ENCODE peak calls at places on chromosomes 16 and 17, in seven cellular contexts. R is mesothelial cell of epicardium, O is activated B cell treated with CpG ODN at 0.5 μM for 24 hours, H is upper lobe of right lung, F is lower leg skin, I is progenitor cell of endocrine pancreas, Z is tibial nerve. N is an unnamed sample.

GRCh38 chr17:79819534-79820276 is 19.5 kb downstream of the CBX4 start:
- DNase-seq in R (no peak), O (no peak), H (no peak), F (no peak), I (no peak), Z (no peak), N (no peak)

GRCh38 chr17:80922580-80923160 is 69.0 kb upstream of the CHMP6 start:
- DNase-seq in R (no peak), O (no peak), H (peak), F (no peak), I (no peak), Z (no peak), N (no peak)

GRCh38 chr17:64129765-64130558 is at the start of gene ERN1:
- DNase-seq in R (peak), O (peak), H (peak), F (peak), I (peak), Z (peak), N (peak)

GRCh38 chr17:3647769-3648540 is 11.4 kb downstream of the CTNS start:
- DNase-seq in R (no peak), O (no peak), H (no peak), F (no peak), I (peak), Z (no peak), N (peak)

GRCh38 chr17:27473748-27474609 is 17.7 kb downstream of the KSR1 start:
- DNase-seq in R (no peak), O (no peak), H (peak), F (no peak), I (no peak), Z (no peak), N (peak)

GRCh38 chr17:43695968-43696865 is 34.5 kb upstream of the MEOX1 start:
- DNase-seq in R (no peak), O (no peak), H (no peak), F (no peak), I (no peak), Z (no peak), N (no peak)

GRCh38 chr16:20918486-20919239 is 18.1 kb downstream of the LYRM1 start:
- DNase-seq in R (no peak), O (no peak), H (peak), F (peak), I (no peak), Z (peak), N (peak)

GRCh38 chr16:28554634-28555423 is 1.1 kb downstream of the SGF29 start:
- DNase-seq in R (no peak), O (no peak), H (no peak), F (no peak), I (no peak), Z (no peak), N (no peak)

GRCh38 chr17:65633988-65634387 is 72.5 kb upstream of the AXIN2 start:
- DNase-seq in R (no peak), O (no peak), H (no peak), F (no peak), I (no peak), Z (no peak), N (no peak)

GRCh38 chr16:55499951-55500350 is 8.9 kb upstream of the LPCAT2 start:
- DNase-seq in R (no peak), O (no peak), H (no peak), F (peak), I (no peak), Z (no peak), N (peak)

GRCh38 chr17:17422217-17422610 is 54.6 kb upstream of the MED9 start:
- DNase-seq in R (no peak), O (no peak), H (peak), F (no peak), I (no peak), Z (no peak), N (no peak)

GRCh38 chr17:82745524-82745923 is 6.3 kb upstream of the TBCD start:
- DNase-seq in R (no peak), O (no peak), H (no peak), F (no peak), I (no peak), Z (no peak), N (no peak)

GRCh38 chr17:80101946-80102706 is 745 bp downstream of the GAA start:
- DNase-seq in R (no peak), O (no peak), H (peak), F (peak), I (no peak), Z (no peak), N (peak)

GRCh38 chr17:80071116-80071980 is 30.0 kb upstream of the GAA start:
- DNase-seq in R (no peak), O (no peak), H (no peak), F (no peak), I (no peak), Z (peak), N (no peak)

GRCh38 chr17:3316836-3317235 is 18.7 kb upstream of the OR3A1 start:
- DNase-seq in R (no peak), O (no peak), H (no peak), F (no peak), I (no peak), Z (no peak), N (no peak)

GRCh38 chr17:7853693-7854043 is 1.2 kb upstream of the TMEM88 start:
- DNase-seq in R (no peak), O (no peak), H (no peak), F (no peak), I (no peak), Z (no peak), N (no peak)

GRCh38 chr17:29140631-29141483 is 39.3 kb downstream of the MYO18A start:
- DNase-seq in R (no peak), O (peak), H (no peak), F (no peak), I (no peak), Z (no peak), N (peak)

GRCh38 chr17:29141484-29141835 is 38.7 kb downstream of the MYO18A start:
- DNase-seq in R (no peak), O (no peak), H (no peak), F (no peak), I (no peak), Z (no peak), N (peak)

GRCh38 chr17:29145289-29146058 is 34.7 kb downstream of the MYO18A start:
- DNase-seq in R (no peak), O (peak), H (peak), F (no peak), I (no peak), Z (no peak), N (peak)

GRCh38 chr17:29146369-29146972 is 33.7 kb downstream of the MYO18A start:
- DNase-seq in R (no peak), O (no peak), H (no peak), F (no peak), I (no peak), Z (no peak), N (peak)

GRCh38 chr17:29143894-29144293 is 36.3 kb downstream of the MYO18A start:
- DNase-seq in R (no peak), O (no peak), H (no peak), F (no peak), I (no peak), Z (no peak), N (peak)
- TF ChIP-seq CTCF in R (peak), O (no peak), H (peak), F (no peak), I (peak), Z (no peak), N (peak)

GRCh38 chr16:30152517-30152916 is 29.5 kb upstream of the MAPK3 start:
- DNase-seq in R (no peak), O (no peak), H (no peak), F (no peak), I (no peak), Z (no peak), N (no peak)
- TF ChIP-seq CTCF in R (no peak), O (no peak), H (no peak), F (no peak), I (no peak), Z (no peak), N (no peak)

DNA sequence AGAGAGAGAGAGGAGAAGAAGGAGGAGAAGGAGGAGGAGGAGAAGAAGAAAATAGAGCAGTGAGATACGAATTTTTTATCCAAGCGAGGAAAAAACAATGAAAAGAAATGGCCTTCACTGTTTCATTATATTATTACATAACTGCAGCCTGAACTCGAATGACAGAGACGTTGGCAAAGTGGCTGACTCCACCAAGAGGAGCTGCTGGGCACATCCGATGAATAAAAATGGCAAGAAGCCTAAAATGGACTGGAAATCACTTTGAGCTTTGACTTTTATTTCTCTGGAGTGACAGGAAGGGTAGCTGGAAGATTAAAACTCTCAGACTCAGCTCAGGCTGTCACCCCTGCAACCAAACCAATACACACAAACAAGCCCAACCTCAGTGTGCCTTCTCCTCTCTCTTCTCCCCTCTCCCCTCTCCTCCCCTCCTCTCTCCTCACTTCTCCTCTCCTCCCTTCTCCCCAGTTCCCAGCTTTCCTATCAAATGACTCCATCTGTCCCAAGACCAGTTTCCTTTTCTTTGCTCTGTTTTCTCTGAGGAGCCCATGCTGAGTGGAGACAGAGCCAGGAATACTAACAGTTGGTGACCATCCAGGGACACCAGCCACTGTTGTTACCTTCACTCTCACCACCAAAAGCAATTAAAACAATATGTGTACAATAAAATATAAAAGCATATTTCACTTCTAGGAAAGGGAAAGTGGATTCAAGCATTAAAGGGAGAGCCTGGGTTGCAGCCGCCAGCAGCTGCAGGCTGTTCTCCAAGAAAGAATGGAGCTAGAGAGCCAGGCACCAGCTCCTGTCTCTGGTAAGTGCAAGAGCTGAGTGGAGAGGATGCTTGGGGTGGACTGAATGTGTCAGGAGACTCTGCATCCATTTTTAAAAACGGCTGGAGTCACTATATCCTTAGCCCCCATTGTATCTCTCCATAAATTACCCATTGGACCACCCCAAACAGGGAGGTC is 51.2 kb downstream of the SOX9 start:
- DNase-seq in R (no peak), O (no peak), H (no peak), F (no peak), I (no peak), Z (no peak), N (no peak)
- TF ChIP-seq CTCF in R (no peak), O (no peak), H (no peak), F (no peak), I (no peak), Z (no peak), N (no peak)

DNA sequence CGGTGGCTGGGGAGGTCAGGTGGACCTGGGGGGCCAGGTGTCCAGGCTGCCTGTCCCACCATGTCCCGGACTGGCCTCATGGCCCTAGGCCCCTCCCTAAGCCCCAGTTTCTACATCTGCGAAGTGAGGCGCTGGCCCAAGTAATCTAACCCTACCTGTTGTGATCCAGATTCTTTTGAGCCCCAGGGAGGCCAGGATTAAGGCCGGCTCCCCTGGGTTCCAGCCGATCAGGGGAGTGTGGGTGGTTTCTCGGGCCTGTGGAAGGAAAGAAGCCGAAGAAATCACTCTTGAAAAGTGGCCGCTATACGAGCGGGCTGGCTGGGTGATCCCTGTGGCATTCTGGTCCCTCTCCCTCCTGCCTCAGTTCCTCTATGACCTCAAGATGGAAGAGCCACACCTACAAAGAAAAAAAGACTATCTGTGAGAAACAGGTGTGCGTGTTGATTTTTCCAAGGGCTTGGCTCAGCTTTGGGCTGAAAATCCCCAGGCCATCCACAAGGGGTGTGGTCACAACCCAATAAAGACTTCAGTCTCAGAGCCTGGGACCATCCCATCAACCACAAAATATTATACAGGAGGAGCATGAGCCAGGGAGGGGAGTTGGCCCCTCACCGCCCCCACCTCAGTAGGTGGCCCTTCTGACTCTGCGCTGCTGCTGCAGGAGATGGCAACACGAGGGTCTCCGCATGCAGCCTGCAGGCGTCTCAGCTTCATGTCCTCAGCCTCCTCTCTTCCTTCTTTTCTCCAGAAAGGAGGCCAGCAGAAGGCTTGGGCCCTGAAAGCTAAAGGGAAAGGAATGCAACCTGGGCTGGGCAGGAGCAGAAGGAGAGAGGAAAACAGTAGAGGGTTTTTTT is 20.3 kb downstream of the GPR142 start:
- DNase-seq in R (no peak), O (no peak), H (no peak), F (no peak), I (no peak), Z (no peak), N (no peak)
- TF ChIP-seq CTCF in R (no peak), O (no peak), H (no peak), F (no peak), I (peak), Z (no peak), N (no peak)

DNA sequence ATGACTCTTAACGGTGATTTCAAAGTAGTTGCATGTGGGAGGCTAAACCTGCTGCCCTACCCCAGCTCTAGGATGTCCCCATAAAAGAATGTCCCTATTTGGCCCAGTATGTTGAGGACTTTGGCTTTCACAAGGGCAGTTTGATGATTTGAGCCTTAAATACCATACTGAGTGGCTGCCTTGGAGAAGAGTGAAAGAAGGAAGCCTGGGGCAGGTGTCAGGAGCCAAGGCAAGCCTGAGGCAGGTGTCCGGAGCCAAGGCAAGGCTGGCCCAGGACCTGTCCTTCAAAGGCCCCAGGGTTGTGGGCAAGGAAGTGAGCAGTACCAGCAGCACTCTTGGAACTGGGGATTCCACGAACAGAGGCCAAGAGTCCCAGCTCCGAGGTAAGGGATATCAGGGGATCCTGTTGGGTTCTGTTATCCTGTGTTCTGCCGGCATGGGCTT is 18.6 kb downstream of the ST6GALNAC2 start:
- DNase-seq in R (no peak), O (no peak), H (no peak), F (no peak), I (no peak), Z (no peak), N (no peak)
- TF ChIP-seq CTCF in R (no peak), O (no peak), H (no peak), F (no peak), I (no peak), Z (no peak), N (no peak)

DNA sequence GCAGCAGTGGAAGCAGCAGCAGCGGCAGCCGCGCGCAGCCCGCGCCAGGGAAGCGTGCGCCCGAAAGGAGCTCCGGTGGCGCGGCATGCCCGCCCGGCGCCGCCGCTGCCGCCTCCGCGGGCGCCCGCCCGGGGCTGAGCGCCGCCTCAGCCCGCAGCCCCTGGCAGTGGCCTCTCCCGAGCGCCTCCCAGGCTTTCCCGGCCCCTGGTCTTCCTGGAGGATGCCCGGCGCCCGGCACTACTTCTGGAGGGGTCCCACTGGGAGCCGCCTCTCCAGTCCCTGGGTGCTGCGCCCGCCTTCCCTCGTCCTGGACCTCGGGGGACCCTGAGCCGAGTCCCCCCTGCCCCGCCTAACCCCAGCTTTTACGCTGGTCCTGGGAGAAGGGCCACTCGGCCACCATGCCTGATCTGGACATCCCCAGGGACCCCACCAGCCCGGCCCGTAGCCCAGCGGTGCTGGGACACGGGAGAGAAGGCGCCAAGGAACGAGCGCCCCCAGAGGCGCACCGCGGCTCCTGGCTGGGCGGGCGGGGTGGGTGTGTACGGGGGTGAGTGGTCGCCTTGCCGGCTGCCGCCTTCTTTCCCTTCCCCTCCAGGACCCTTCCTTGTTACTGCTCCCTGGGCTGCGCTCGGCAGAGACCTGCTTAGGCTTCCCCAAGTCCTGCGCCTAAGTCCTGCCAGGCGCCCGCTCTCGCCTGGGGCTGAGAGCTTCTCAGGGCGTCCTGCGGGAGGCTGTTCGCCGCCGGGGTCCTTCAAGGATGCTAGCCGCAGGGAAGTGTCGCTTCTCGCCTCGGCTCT is 713 bp downstream of the ASIC2 start:
- DNase-seq in R (no peak), O (no peak), H (no peak), F (no peak), I (peak), Z (no peak), N (no peak)
- TF ChIP-seq CTCF in R (peak), O (no peak), H (peak), F (no peak), I (peak), Z (no peak), N (peak)

GRCh38 chr17:37410357-37410756 is 3.7 kb downstream of the TADA2A start:
- DNase-seq in R (no peak), O (no peak), H (no peak), F (no peak), I (no peak), Z (no peak), N (no peak)

GRCh38 chr17:37405955-37406634 is 541 bp downstream of the ACACA start:
- DNase-seq in R (no peak), O (no peak), H (no peak), F (no peak), I (no peak), Z (no peak), N (no peak)

GRCh38 chr17:37406635-37407455 is at the start of the genes ACACA and TADA2A:
- DNase-seq in R (peak), O (peak), H (peak), F (peak), I (peak), Z (peak), N (peak)
- TF ChIP-seq CTCF in R (no peak), O (no peak), H (no peak), F (no peak), I (no peak), Z (no peak), N (no peak)